ENCODE peak calls at places on chromosomes 13 and 19, in five cellular contexts. One of them, this sample, is unnamed. For H3K4me1, the result is how much of the 10 kb centered on the place peaks cover.

GRCh38 chr13:24272452-24273161 is 36.8 kb upstream of the C1QTNF9 start:
- DNase-seq in BE2C: no peak
- DNase-seq in psoas muscle: no peak
- DNase-seq in mucosa of descending colon: no peak
- DNase-seq in lower lobe of right lung: peak
- DNase-seq in this sample: no peak

GRCh38 chr13:58592052-58592451 is 960.5 kb downstream of the PCDH17 start:
- DNase-seq in BE2C: no peak
- DNase-seq in psoas muscle: no peak
- DNase-seq in mucosa of descending colon: no peak
- DNase-seq in lower lobe of right lung: no peak
- DNase-seq in this sample: no peak

GRCh38 chr13:42992585-42993122 is 613 bp upstream of the EPSTI1 start:
- DNase-seq in BE2C: no peak
- DNase-seq in psoas muscle: no peak
- DNase-seq in mucosa of descending colon: no peak
- DNase-seq in lower lobe of right lung: no peak
- DNase-seq in this sample: no peak

GRCh38 chr13:77507931-77508776 is 27.4 kb upstream of the SCEL start:
- DNase-seq in BE2C: peak
- DNase-seq in psoas muscle: no peak
- DNase-seq in mucosa of descending colon: no peak
- DNase-seq in lower lobe of right lung: no peak
- DNase-seq in this sample: no peak

GRCh38 chr13:31069808-31070544 is 91.7 kb downstream of the HSPH1 start:
- DNase-seq in BE2C: no peak
- DNase-seq in psoas muscle: no peak
- DNase-seq in mucosa of descending colon: no peak
- DNase-seq in lower lobe of right lung: no peak
- DNase-seq in this sample: no peak

GRCh38 chr13:111662451-111662850 is 342.0 kb downstream of the TEX29 start:
- DNase-seq in BE2C: no peak
- DNase-seq in psoas muscle: no peak
- DNase-seq in mucosa of descending colon: no peak
- DNase-seq in lower lobe of right lung: no peak
- DNase-seq in this sample: no peak

GRCh38 chr19:58317481-58318072 is 9.2 kb upstream of the ZSCAN22 start:
- DNase-seq in BE2C: no peak
- DNase-seq in psoas muscle: no peak
- DNase-seq in mucosa of descending colon: peak
- DNase-seq in lower lobe of right lung: no peak
- DNase-seq in this sample: no peak

GRCh38 chr19:11446652-11447301 is 11.3 kb downstream of the PRKCSH start:
- DNase-seq in BE2C: peak
- DNase-seq in psoas muscle: peak
- DNase-seq in mucosa of descending colon: peak
- DNase-seq in lower lobe of right lung: no peak
- DNase-seq in this sample: peak

GRCh38 chr13:48232420-48233096 is 448 bp upstream of the ITM2B start:
- DNase-seq in BE2C: no peak
- DNase-seq in psoas muscle: no peak
- DNase-seq in mucosa of descending colon: peak
- DNase-seq in lower lobe of right lung: no peak
- DNase-seq in this sample: no peak

GRCh38 chr19:44552324-44552723 is 22.8 kb upstream of the CEACAM20 start:
- DNase-seq in BE2C: peak
- DNase-seq in psoas muscle: no peak
- DNase-seq in mucosa of descending colon: peak
- DNase-seq in lower lobe of right lung: no peak
- DNase-seq in this sample: no peak

GRCh38 chr13:97696921-97697320 is 256.6 kb upstream of the IPO5 start:
- DNase-seq in BE2C: no peak
- DNase-seq in psoas muscle: no peak
- DNase-seq in mucosa of descending colon: no peak
- DNase-seq in lower lobe of right lung: no peak
- DNase-seq in this sample: no peak

GRCh38 chr19:49987159-49987698 is 26.3 kb upstream of the SIGLEC11 start:
- DNase-seq in BE2C: no peak
- DNase-seq in psoas muscle: peak
- DNase-seq in mucosa of descending colon: peak
- DNase-seq in lower lobe of right lung: peak
- DNase-seq in this sample: peak

GRCh38 chr13:41361501-41361900 is 50.4 kb downstream of the NAA16 start:
- DNase-seq in BE2C: no peak
- DNase-seq in psoas muscle: no peak
- DNase-seq in mucosa of descending colon: no peak
- DNase-seq in lower lobe of right lung: no peak
- DNase-seq in this sample: no peak

GRCh38 chr19:42375415-42376176 is 14.5 kb downstream of the CNFN start:
- DNase-seq in BE2C: no peak
- DNase-seq in psoas muscle: no peak
- DNase-seq in mucosa of descending colon: no peak
- DNase-seq in lower lobe of right lung: no peak
- DNase-seq in this sample: no peak

GRCh38 chr13:77139311-77139710 is 112.4 kb upstream of the FBXL3 start:
- DNase-seq in BE2C: no peak
- DNase-seq in psoas muscle: no peak
- DNase-seq in mucosa of descending colon: no peak
- DNase-seq in lower lobe of right lung: no peak
- DNase-seq in this sample: no peak

GRCh38 chr13:51007216-51007615 is 97.6 kb downstream of the RNASEH2B start:
- DNase-seq in BE2C: no peak
- DNase-seq in psoas muscle: no peak
- DNase-seq in mucosa of descending colon: no peak
- DNase-seq in lower lobe of right lung: no peak
- DNase-seq in this sample: no peak

GRCh38 chr19:48350856-48351255 is 12.9 kb downstream of the TMEM143 start:
- DNase-seq in BE2C: no peak
- DNase-seq in psoas muscle: no peak
- DNase-seq in mucosa of descending colon: no peak
- DNase-seq in lower lobe of right lung: no peak
- DNase-seq in this sample: no peak

GRCh38 chr19:51375504-51376221 is 3.2 kb upstream of the NKG7 start:
- DNase-seq in BE2C: no peak
- DNase-seq in psoas muscle: no peak
- DNase-seq in mucosa of descending colon: no peak
- DNase-seq in lower lobe of right lung: no peak
- DNase-seq in this sample: peak

GRCh38 chr13:24050292-24050711 is 110.2 kb upstream of the SPATA13 start:
- DNase-seq in BE2C: no peak
- DNase-seq in psoas muscle: no peak
- DNase-seq in mucosa of descending colon: peak
- DNase-seq in lower lobe of right lung: peak
- DNase-seq in this sample: peak

GRCh38 chr19:37987356-37988332 is 80.6 kb downstream of the SIPA1L3 start:
- DNase-seq in BE2C: no peak
- DNase-seq in psoas muscle: no peak
- DNase-seq in mucosa of descending colon: peak
- DNase-seq in lower lobe of right lung: no peak
- DNase-seq in this sample: no peak

GRCh38 chr19:23437901-23438300 is 42.6 kb upstream of the ZNF91 start:
- DNase-seq in BE2C: peak
- DNase-seq in psoas muscle: no peak
- DNase-seq in mucosa of descending colon: no peak
- DNase-seq in lower lobe of right lung: no peak
- DNase-seq in this sample: no peak

GRCh38 chr13:29005035-29005434 is 184.9 kb downstream of the MTUS2 start:
- DNase-seq in BE2C: no peak
- DNase-seq in psoas muscle: no peak
- DNase-seq in mucosa of descending colon: no peak
- DNase-seq in lower lobe of right lung: no peak
- DNase-seq in this sample: no peak

GRCh38 chr19:3146677-3147100 is 10.9 kb downstream of the GNA15 start:
- DNase-seq in BE2C: peak
- DNase-seq in psoas muscle: no peak
- DNase-seq in mucosa of descending colon: peak
- DNase-seq in lower lobe of right lung: peak
- DNase-seq in this sample: no peak

GRCh38 chr13:50226515-50227147 is 211.4 kb downstream of the KCNRG start:
- DNase-seq in BE2C: no peak
- DNase-seq in psoas muscle: no peak
- DNase-seq in mucosa of descending colon: no peak
- DNase-seq in lower lobe of right lung: no peak
- DNase-seq in this sample: no peak

GRCh38 chr13:72686766-72687165 is 40.7 kb downstream of the MZT1 start:
- DNase-seq in BE2C: no peak
- DNase-seq in psoas muscle: no peak
- DNase-seq in mucosa of descending colon: no peak
- DNase-seq in lower lobe of right lung: no peak
- DNase-seq in this sample: no peak

GRCh38 chr13:30172593-30173300 is 134.6 kb downstream of the KATNAL1 start:
- DNase-seq in BE2C: no peak
- DNase-seq in psoas muscle: no peak
- DNase-seq in mucosa of descending colon: no peak
- DNase-seq in lower lobe of right lung: no peak
- DNase-seq in this sample: no peak

GRCh38 chr13:80727321-80727975 is 386.5 kb upstream of the SPRY2 start:
- DNase-seq in BE2C: no peak
- DNase-seq in psoas muscle: no peak
- DNase-seq in mucosa of descending colon: no peak
- DNase-seq in lower lobe of right lung: no peak
- DNase-seq in this sample: no peak

GRCh38 chr19:28711401-28711800 is 501.6 kb downstream of the UQCRFS1 start:
- DNase-seq in BE2C: no peak
- DNase-seq in psoas muscle: no peak
- DNase-seq in mucosa of descending colon: no peak
- DNase-seq in lower lobe of right lung: no peak
- DNase-seq in this sample: no peak
- H3K4me1 ChIP-seq in BE2C: under half
- H3K4me1 ChIP-seq in psoas muscle: under half
- H3K4me1 ChIP-seq in mucosa of descending colon: under half
- H3K4me1 ChIP-seq in lower lobe of right lung: under half
- H3K4me1 ChIP-seq in this sample: under half

GRCh38 chr19:5285955-5286354 is 54.7 kb downstream of the PTPRS start:
- DNase-seq in BE2C: no peak
- DNase-seq in psoas muscle: no peak
- DNase-seq in mucosa of descending colon: no peak
- DNase-seq in lower lobe of right lung: no peak
- DNase-seq in this sample: no peak
- H3K4me1 ChIP-seq in BE2C: under half
- H3K4me1 ChIP-seq in psoas muscle: under half
- H3K4me1 ChIP-seq in mucosa of descending colon: under half
- H3K4me1 ChIP-seq in lower lobe of right lung: under half
- H3K4me1 ChIP-seq in this sample: under half

GRCh38 chr19:33344210-33344609 is 29.3 kb upstream of the CEBPG start:
- DNase-seq in BE2C: no peak
- DNase-seq in psoas muscle: peak
- DNase-seq in mucosa of descending colon: no peak
- DNase-seq in lower lobe of right lung: no peak
- DNase-seq in this sample: no peak

GRCh38 chr19:33347300-33347699 is 26.2 kb upstream of the CEBPG start:
- DNase-seq in BE2C: no peak
- DNase-seq in psoas muscle: no peak
- DNase-seq in mucosa of descending colon: no peak
- DNase-seq in lower lobe of right lung: no peak
- DNase-seq in this sample: no peak

GRCh38 chr19:33344611-33345010 is 28.9 kb upstream of the CEBPG start:
- DNase-seq in BE2C: no peak
- DNase-seq in psoas muscle: no peak
- DNase-seq in mucosa of descending colon: no peak
- DNase-seq in lower lobe of right lung: no peak
- DNase-seq in this sample: no peak

GRCh38 chr19:33346665-33347064 is 26.8 kb upstream of the CEBPG start:
- DNase-seq in BE2C: no peak
- DNase-seq in psoas muscle: no peak
- DNase-seq in mucosa of descending colon: no peak
- DNase-seq in lower lobe of right lung: no peak
- DNase-seq in this sample: no peak

DNA sequence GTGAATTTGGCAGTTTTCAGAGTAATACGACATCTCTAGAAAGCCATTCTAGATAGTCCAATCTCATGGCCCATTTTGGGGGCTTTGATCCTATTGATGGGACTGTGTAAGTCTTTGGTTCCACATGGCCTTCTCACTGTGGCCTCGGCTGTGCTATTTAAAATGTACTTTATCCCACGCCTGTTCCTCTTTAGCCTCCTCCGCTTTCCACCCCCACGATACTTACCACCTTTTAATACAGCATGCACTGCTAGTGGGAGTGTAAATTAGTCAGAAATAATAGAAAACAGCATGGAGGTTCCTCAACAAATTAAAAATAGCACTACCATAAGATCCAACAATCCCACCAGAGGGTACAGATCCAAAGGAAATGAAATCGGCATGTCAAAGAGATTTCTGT is 28.3 kb upstream of the CEBPG start:
- DNase-seq in BE2C: no peak
- DNase-seq in psoas muscle: no peak
- DNase-seq in mucosa of descending colon: no peak
- DNase-seq in lower lobe of right lung: no peak
- DNase-seq in this sample: no peak
- H3K4me1 ChIP-seq in BE2C: under half
- H3K4me1 ChIP-seq in psoas muscle: under half
- H3K4me1 ChIP-seq in mucosa of descending colon: under half
- H3K4me1 ChIP-seq in lower lobe of right lung: under half
- H3K4me1 ChIP-seq in this sample: under half

DNA sequence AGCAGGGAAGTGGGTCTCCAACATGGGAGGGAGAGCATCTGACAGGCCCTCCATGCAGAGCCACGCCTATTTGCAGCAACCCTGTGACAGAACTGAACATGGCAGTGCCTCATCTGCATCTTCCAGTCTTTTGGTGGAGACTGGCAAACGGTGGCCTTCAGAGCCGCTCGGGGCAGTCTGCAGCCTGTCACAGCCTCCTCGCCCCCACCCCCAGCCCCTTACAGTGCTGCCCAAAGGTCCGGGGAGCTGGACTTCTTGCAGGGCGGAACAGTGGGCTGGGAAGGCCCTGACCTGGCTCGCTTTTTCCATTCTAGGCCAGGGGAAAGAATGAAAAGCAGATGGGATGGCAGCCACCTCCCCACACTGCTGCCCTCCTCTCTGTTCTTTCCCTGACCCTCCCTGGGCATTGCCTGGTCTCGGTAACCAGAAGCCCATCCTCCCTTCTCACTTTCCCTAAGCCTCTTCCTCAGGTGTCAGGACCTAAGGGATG is 2.7 kb downstream of the CALM3 start:
- DNase-seq in BE2C: no peak
- DNase-seq in psoas muscle: no peak
- DNase-seq in mucosa of descending colon: no peak
- DNase-seq in lower lobe of right lung: peak
- DNase-seq in this sample: no peak
- H3K4me1 ChIP-seq in BE2C: under half
- H3K4me1 ChIP-seq in psoas muscle: under half
- H3K4me1 ChIP-seq in mucosa of descending colon: under half
- H3K4me1 ChIP-seq in lower lobe of right lung: under half
- H3K4me1 ChIP-seq in this sample: under half